ENCODE peak calls at places on chromosomes 3 and 15, in five cellular contexts. B, N, O, L and X are unnamed samples.

GRCh38 chr3:54986294-54986693 is 58.4 kb upstream of the LRTM1 start:
- DNase-seq in L (no peak), N (no peak), O (no peak), B (no peak), X (no peak)

GRCh38 chr3:11624161-11624560 is 19.6 kb downstream of the VGLL4 start:
- DNase-seq in O (peak), L (no peak), B (no peak), N (no peak), X (no peak)

GRCh38 chr3:104291437-104291851 is 1075.3 kb upstream of the ALCAM start:
- DNase-seq in B (no peak), O (peak), N (no peak), L (no peak), X (no peak)

GRCh38 chr15:78316211-78317077 is 17.0 kb upstream of the SKIC8 start:
- DNase-seq in L (peak), N (no peak), O (no peak), B (no peak), X (no peak)

GRCh38 chr3:67329358-67329757 is 325.1 kb downstream of the SUCLG2 start:
- DNase-seq in N (no peak), B (no peak), L (peak), O (no peak), X (no peak)

GRCh38 chr3:194960446-194961032 is 274.9 kb downstream of the FAM43A start:
- DNase-seq in L (no peak), B (no peak), N (no peak), O (no peak), X (no peak)

GRCh38 chr3:18808423-18808822 is 339.9 kb upstream of the KCNH8 start:
- DNase-seq in O (peak), N (no peak), L (no peak), B (no peak), X (no peak)

GRCh38 chr3:109702252-109702651 is 364.9 kb upstream of the DPPA4 start:
- DNase-seq in B (no peak), N (no peak), L (no peak), O (peak), X (no peak)

GRCh38 chr3:185065059-185065458 is 87.8 kb downstream of the C3orf70 start:
- DNase-seq in B (no peak), N (no peak), O (no peak), L (peak), X (no peak)

GRCh38 chr15:85282504-85283115 is 97.8 kb upstream of the AKAP13 start:
- DNase-seq in B (peak), L (no peak), N (no peak), O (peak), X (no peak)

GRCh38 chr3:186616299-186616617 is 3.4 kb downstream of the AHSG start:
- DNase-seq in L (no peak), B (no peak), O (no peak), N (no peak), X (no peak)

GRCh38 chr3:187807086-187807862 is 62.0 kb upstream of the BCL6 start:
- DNase-seq in O (peak), N (no peak), L (no peak), B (no peak), X (no peak)

GRCh38 chr3:177995733-177996085 is 540.5 kb upstream of the KCNMB2 start:
- DNase-seq in B (no peak), L (no peak), O (no peak), N (no peak), X (no peak)

GRCh38 chr3:58630081-58630709 is 36.4 kb downstream of the FAM3D start:
- DNase-seq in N (peak), B (peak), O (peak), L (peak), X (no peak)

GRCh38 chr3:15653326-15653725 is 51.8 kb downstream of the BTD start:
- DNase-seq in N (no peak), L (no peak), O (no peak), B (no peak), X (no peak)

GRCh38 chr3:48268381-48268935 is 27.6 kb downstream of the ZNF589 start:
- DNase-seq in N (no peak), L (no peak), O (no peak), B (no peak), X (no peak)

GRCh38 chr15:58987036-58987435 is 427 bp upstream of the RNF111 start:
- DNase-seq in B (no peak), O (peak), L (no peak), N (no peak), X (no peak)

GRCh38 chr15:89659295-89659694 is 4.0 kb upstream of the KIF7 start:
- DNase-seq in L (no peak), B (no peak), O (no peak), N (no peak), X (no peak)